ENCODE peak calls at places on chromosomes 2 and 18, in six cellular contexts. S is T-helper 2 cell, J is H4, R is IMR-90, N is stromal cell of bone marrow, Q is choroid plexus epithelial cell. P is an unnamed sample.

GRCh38 chr2:174493549-174494331 is 6.9 kb upstream of the GPR155 start:
- DNase-seq in N (no peak), Q (no peak), R (no peak), J (no peak), S (peak; percentile 65), P (peak; percentile 40)

GRCh38 chr2:180125245-180125962 is 118.3 kb upstream of the CWC22 start:
- DNase-seq in N (peak; percentile 97), J (peak; percentile 94), R (peak; percentile 96), S (peak; percentile 59), Q (peak; percentile 99), P (peak; percentile 78)

GRCh38 chr2:10283106-10284062 is 19.3 kb upstream of the HPCAL1 start:
- DNase-seq in Q (peak; percentile 51), N (peak; percentile 77), R (peak; percentile 87), J (peak; percentile 85), S (no peak), P (no peak)

GRCh38 chr2:17719562-17720371 is 33.8 kb downstream of the SMC6 start:
- DNase-seq in R (peak; percentile 27), N (no peak), Q (peak; percentile 56), S (peak; percentile 28), J (no peak), P (peak; percentile 15)

GRCh38 chr2:240925576-240926515 is 19.7 kb downstream of the CROCC2 start:
- DNase-seq in S (no peak), N (no peak), R (no peak), J (no peak), Q (no peak), P (no peak)

GRCh38 chr2:238864207-238865014 is 16.5 kb downstream of the TWIST2 start:
- DNase-seq in N (peak; percentile 96), S (no peak), R (peak; percentile 99), Q (peak; percentile 98), J (peak; percentile 96), P (no peak)

GRCh38 chr2:199861116-199861774 is 10.3 kb upstream of the FTCDNL1 start:
- DNase-seq in R (peak; percentile 38), Q (peak; percentile 62), J (peak; percentile 32), N (peak; percentile 20), S (peak; percentile 11), P (peak; percentile 22)

GRCh38 chr2:45938649-45939511 is 287.4 kb downstream of the PRKCE start:
- DNase-seq in J (peak; percentile 99), Q (peak; percentile 96), S (no peak), N (peak; percentile 93), R (peak; percentile 97), P (no peak)

GRCh38 chr2:236174608-236175001 is 6.4 kb upstream of the GBX2 start:
- DNase-seq in J (no peak), S (no peak), R (no peak), N (no peak), Q (no peak), P (no peak)

GRCh38 chr2:222318026-222318711 is 19.4 kb upstream of the PAX3 start:
- DNase-seq in N (peak; percentile 57), J (peak; percentile 78), S (peak; percentile 63), R (peak; percentile 52), Q (peak; percentile 81), P (peak; percentile 71)

GRCh38 chr2:230893881-230894781 is 29.4 kb downstream of the ITM2C start:
- DNase-seq in J (no peak), R (no peak), S (no peak), N (no peak), Q (no peak), P (peak; percentile 59)

GRCh38 chr2:63058742-63059433 is 8.3 kb downstream of the OTX1 start:
- DNase-seq in Q (no peak), N (no peak), S (no peak), R (no peak), J (no peak), P (no peak)

GRCh38 chr2:5392658-5393057 is 299.5 kb upstream of the SOX11 start:
- DNase-seq in R (no peak), J (no peak), N (no peak), Q (peak; percentile 42), S (no peak), P (no peak)

GRCh38 chr2:171529914-171530313 is 7.6 kb downstream of the CYBRD1 start:
- DNase-seq in S (peak; percentile 8), J (no peak), Q (peak; percentile 23), R (no peak), N (no peak), P (no peak)

GRCh38 chr2:202135111-202135874 is 62.2 kb downstream of the KIAA2012 start:
- DNase-seq in R (peak; percentile 100), N (peak; percentile 99), J (peak; percentile 94), S (no peak), Q (peak; percentile 99), P (no peak)

GRCh38 chr2:44769349-44770005 is 172.0 kb upstream of the SIX3 start:
- DNase-seq in J (no peak), R (no peak), Q (no peak), S (no peak), N (no peak), P (no peak)

GRCh38 chr18:35089382-35089781 is 48.2 kb downstream of the MAPRE2 start:
- DNase-seq in R (no peak), J (no peak), S (no peak), Q (peak; percentile 31), N (no peak), P (no peak)

GRCh38 chr18:9348079-9348671 is 13.6 kb downstream of the TWSG1 start:
- DNase-seq in N (no peak), R (peak; percentile 54), Q (peak; percentile 74), J (peak; percentile 25), S (no peak), P (no peak)

GRCh38 chr18:27017901-27018500 is 152.5 kb upstream of the AQP4 start:
- DNase-seq in R (no peak), J (peak; percentile 11), N (no peak), Q (peak; percentile 27), S (no peak), P (peak; percentile 29)

P was measured in MM.1S.